ENCODE peak calls at places on chromosomes 3 and 15, in ten cellular contexts. G is IMR-90, O is fibroblast of lung, N is heart left ventricle, Y is astrocyte, B is MM.1S, T is left ventricle myocardium inferior, D is ovary, K is stomach, I is transverse colon. C is an unnamed sample.

GRCh38 chr3:13891492-13892073 is 11.7 kb upstream of the WNT7A start:
- DNase-seq in G (no peak), O (no peak), N (no peak), Y (no peak), B (no peak), T (no peak), D (no peak), K (no peak), I (no peak), C (no peak)

GRCh38 chr3:129577925-129578742 is 28.3 kb downstream of the PLXND1 start:
- DNase-seq in G (no peak), O (no peak), N (no peak), Y (no peak), B (no peak), T (no peak), D (no peak), K (no peak), I (peak; percentile 59), C (no peak)

GRCh38 chr3:36695113-36695768 is 69.1 kb downstream of the DCLK3 start:
- DNase-seq in G (no peak), O (no peak), N (no peak), Y (no peak), B (no peak), T (no peak), D (no peak), K (no peak), I (no peak), C (no peak)

GRCh38 chr3:161851941-161852566 is 355.4 kb downstream of the OTOL1 start:
- DNase-seq in G (peak; percentile 27), O (peak; percentile 44), N (no peak), Y (peak; percentile 12), B (peak; percentile 78), T (no peak), D (no peak), K (peak; percentile 57), I (peak; percentile 64), C (no peak)

GRCh38 chr3:11613851-11614491 is 29.7 kb downstream of the VGLL4 start:
- DNase-seq in G (no peak), O (no peak), N (peak; percentile 36), Y (no peak), B (no peak), T (no peak), D (no peak), K (no peak), I (no peak), C (no peak)

GRCh38 chr15:27977656-27978055 is 121.5 kb downstream of the OCA2 start:
- DNase-seq in G (no peak), O (no peak), N (no peak), Y (peak; percentile 23), B (no peak), T (no peak), D (no peak), K (no peak), I (no peak), C (no peak)

GRCh38 chr3:171181907-171182690 is 155.6 kb upstream of the SLC2A2 start:
- DNase-seq in G (peak; percentile 57), O (peak; percentile 54), N (no peak), Y (peak; percentile 88), B (no peak), T (no peak), D (no peak), K (no peak), I (no peak), C (no peak)

GRCh38 chr3:65807225-65807624 is 231.5 kb downstream of the MAGI1 start:
- DNase-seq in G (peak; percentile 8), O (no peak), N (no peak), Y (no peak), B (no peak), T (no peak), D (no peak), K (no peak), I (no peak), C (no peak)

GRCh38 chr15:68389936-68390790 is 41.8 kb downstream of the ITGA11 start:
- DNase-seq in G (peak; percentile 74), O (peak; percentile 28), N (no peak), Y (peak; percentile 87), B (no peak), T (no peak), D (peak; percentile 17), K (peak; percentile 8), I (no peak), C (no peak)

GRCh38 chr3:119676020-119676419 is 1.2 kb downstream of the COX17 start:
- DNase-seq in G (no peak), O (no peak), N (no peak), Y (no peak), B (no peak), T (no peak), D (no peak), K (no peak), I (no peak), C (no peak)

GRCh38 chr3:15361494-15362214 is 29.3 kb upstream of the SH3BP5 start:
- DNase-seq in G (peak; percentile 52), O (no peak), N (no peak), Y (peak; percentile 86), B (no peak), T (no peak), D (no peak), K (no peak), I (peak; percentile 23), C (no peak)

GRCh38 chr15:59232476-59232875 is 25.8 kb downstream of the LDHAL6B start:
- DNase-seq in G (peak; percentile 93), O (peak; percentile 85), N (no peak), Y (peak; percentile 95), B (no peak), T (no peak), D (no peak), K (no peak), I (no peak), C (no peak)

DNA sequence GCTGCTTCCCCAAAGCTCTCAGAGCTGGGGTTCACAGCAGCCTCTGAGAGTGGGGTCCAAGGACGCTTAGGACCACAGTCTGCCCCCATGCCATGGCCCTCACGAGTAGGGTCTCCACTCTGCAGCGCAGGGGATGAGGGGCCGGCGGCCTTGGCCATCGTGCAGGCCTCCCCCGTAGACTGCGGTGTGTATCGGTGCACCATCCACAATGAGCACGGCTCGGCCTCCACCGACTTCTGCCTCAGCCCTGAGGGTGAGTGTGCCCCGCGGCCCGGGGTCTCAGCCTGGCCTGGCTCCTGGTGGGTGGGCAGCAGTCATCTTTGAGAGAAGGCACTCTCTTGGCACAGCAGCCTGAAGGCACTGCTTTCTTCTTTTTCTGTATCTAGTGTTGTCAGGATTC is 24.8 kb upstream of the SLC28A1 start:
- DNase-seq in G (no peak), O (no peak), N (no peak), Y (no peak), B (no peak), T (no peak), D (no peak), K (no peak), I (no peak), C (no peak)
- H3K27ac ChIP-seq in G (no peak overlapping the region), O (no peak overlapping the region), N (no peak overlapping the region), Y (no peak overlapping the region), B (no peak overlapping the region), T (no peak overlapping the region), D (no peak overlapping the region), K (no peak overlapping the region), I (no peak overlapping the region), C (no peak overlapping the region)

GRCh38 chr3:186097317-186097662 is 11.6 kb downstream of the ETV5 start:
- DNase-seq in G (no peak), O (no peak), N (no peak), Y (no peak), B (no peak), T (no peak), D (no peak), K (no peak), I (no peak), C (no peak)

GRCh38 chr3:186096295-186096694 is 12.6 kb downstream of the ETV5 start:
- DNase-seq in G (no peak), O (no peak), N (no peak), Y (no peak), B (no peak), T (no peak), D (no peak), K (no peak), I (no peak), C (no peak)

GRCh38 chr3:186099178-186099577 is 9.7 kb downstream of the ETV5 start:
- DNase-seq in G (peak; percentile 82), O (peak; percentile 85), N (peak; percentile 43), Y (peak; percentile 55), B (no peak), T (peak; percentile 29), D (no peak), K (peak; percentile 56), I (peak; percentile 12), C (no peak)

GRCh38 chr3:186097663-186098451 is 11.0 kb downstream of the ETV5 start:
- DNase-seq in G (peak; percentile 78), O (peak; percentile 88), N (peak; percentile 68), Y (peak; percentile 89), B (no peak), T (peak; percentile 54), D (no peak), K (peak; percentile 77), I (peak; percentile 67), C (no peak)

DNA sequence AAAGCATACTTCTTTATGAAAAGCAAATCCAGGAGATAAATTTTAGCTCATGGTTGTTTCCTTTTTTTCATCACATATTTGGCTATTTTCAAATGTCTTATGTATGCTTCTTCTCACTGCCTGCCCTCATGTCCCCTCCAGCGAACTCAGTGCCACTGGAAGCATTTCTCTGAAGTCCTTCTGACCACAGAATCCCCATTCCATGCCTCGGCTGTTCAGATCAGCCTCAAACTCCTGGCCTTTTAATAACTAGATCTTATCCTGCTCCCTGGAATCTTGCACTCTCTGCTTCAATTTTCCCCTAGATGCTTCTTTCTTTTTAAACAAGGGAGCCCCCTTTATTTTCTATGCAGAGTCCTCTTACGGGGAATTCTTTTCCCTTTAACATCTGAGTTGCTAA is 10.1 kb downstream of the ETV5 start:
- DNase-seq in G (no peak), O (no peak), N (no peak), Y (no peak), B (no peak), T (no peak), D (no peak), K (no peak), I (no peak), C (no peak)
- H3K4me1 ChIP-seq in G (peaks cover 15% of the 10 kb centered on the region), O (peaks cover 19% of the 10 kb centered on the region), N (peaks cover 32% of the 10 kb centered on the region), Y (peaks cover 33% of the 10 kb centered on the region), B (peaks cover 19% of the 10 kb centered on the region), T (peaks cover 34% of the 10 kb centered on the region), D (no peaks in the 10 kb centered on the region), K (peaks cover 34% of the 10 kb centered on the region), I (peaks cover 4% of the 10 kb centered on the region), C (no peaks in the 10 kb centered on the region)

GRCh38 chr3:183515968-183516851 is 39.3 kb downstream of the KLHL6 start:
- DNase-seq in G (no peak), O (no peak), N (no peak), Y (no peak), B (peak; percentile 95), T (no peak), D (no peak), K (no peak), I (peak; percentile 59), C (peak; percentile 47)
- H3K27ac ChIP-seq in G (no peak overlapping the region), O (no peak overlapping the region), N (no peak overlapping the region), Y (no peak overlapping the region), B (peak overlapping the region; percentile 94), T (no peak overlapping the region), D (no peak overlapping the region), K (no peak overlapping the region), I (peak overlapping the region; percentile 65), C (peak overlapping the region; percentile 14)

DNA sequence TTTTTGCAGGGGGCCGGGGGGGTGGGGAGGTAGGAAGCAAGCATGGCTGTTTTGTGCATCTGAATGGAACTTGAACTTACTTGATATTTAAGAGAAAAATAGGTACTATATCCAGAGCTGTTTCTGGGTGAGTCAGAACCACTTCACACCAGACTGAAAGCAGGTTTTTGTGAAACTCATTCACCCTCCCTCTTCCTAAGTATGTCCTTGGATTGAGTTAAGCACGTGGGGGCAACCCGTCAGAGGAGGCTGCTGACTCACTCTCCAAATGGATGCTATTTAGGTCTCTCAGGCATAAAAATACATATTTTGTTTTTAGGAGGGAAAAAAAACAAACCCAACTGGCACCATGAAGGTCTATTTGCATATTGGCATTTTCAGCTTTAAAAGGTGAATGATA is 270.3 kb downstream of the RYR3 start:
- DNase-seq in G (peak; percentile 13), O (peak; percentile 58), N (no peak), Y (peak; percentile 82), B (no peak), T (no peak), D (peak; percentile 51), K (no peak), I (no peak), C (no peak)
- H3K4me1 ChIP-seq in G (no peaks in the 10 kb centered on the region), O (no peaks in the 10 kb centered on the region), N (no peaks in the 10 kb centered on the region), Y (peaks cover 8% of the 10 kb centered on the region), B (no peaks in the 10 kb centered on the region), T (no peaks in the 10 kb centered on the region), D (peaks cover 16% of the 10 kb centered on the region), K (no peaks in the 10 kb centered on the region), I (no peaks in the 10 kb centered on the region), C (no peaks in the 10 kb centered on the region)

C was measured in CD8-positive, alpha-beta memory T cell.